ENCODE peak calls at places on chromosomes 11 and 22, in eight cellular contexts. S is fibroblast of villous mesenchyme; V is choroid plexus epithelial cell; W is GM13977; E is adrenal gland; N is progenitor cell of endocrine pancreas; D is CD8-positive, alpha-beta T cell; K is Peyer's patch. G is an unnamed sample.
A peak's percentile ranks its signal among the peaks of the same experiment; 100 is the strongest.

GRCh38 chr22:50340157-50340879 is 2.8 kb upstream of the PPP6R2 start:
- DNase-seq in E (peak; percentile 23), K (no peak), W (no peak), V (peak; percentile 20), N (no peak), S (no peak), D (no peak), G (no peak)

GRCh38 chr11:9831122-9831521 is 167.2 kb downstream of the SWAP70 start:
- DNase-seq in W (no peak), K (no peak), E (no peak), S (no peak), D (no peak), V (no peak), N (no peak), G (no peak)

GRCh38 chr11:117796456-117797428 is at the start of gene DSCAML1:
- DNase-seq in E (peak; percentile 10), D (no peak), S (no peak), W (peak; percentile 71), K (no peak), V (no peak), N (no peak), G (no peak)

GRCh38 chr22:28799834-28800307 is 498 bp downstream of the XBP1 start:
- DNase-seq in N (peak; percentile 11), K (peak; percentile 84), E (peak; percentile 77), V (peak; percentile 68), D (no peak), W (no peak), S (peak; percentile 69), G (peak; percentile 50)

GRCh38 chr11:34346551-34346950 is 11.3 kb downstream of the ABTB2 start:
- DNase-seq in S (no peak), W (no peak), K (no peak), N (no peak), V (peak; percentile 66), D (no peak), E (peak; percentile 36), G (peak; percentile 54)

GRCh38 chr11:20110908-20111669 is 49.2 kb downstream of the DBX1 start:
- DNase-seq in K (no peak), V (peak; percentile 74), E (peak; percentile 56), W (peak; percentile 77), S (peak; percentile 87), N (peak; percentile 52), D (no peak), G (peak; percentile 97)

GRCh38 chr11:37182036-37182435 is 584.0 kb upstream of the RAG2 start:
- DNase-seq in S (no peak), V (no peak), W (no peak), K (no peak), E (no peak), N (no peak), D (no peak), G (no peak)

GRCh38 chr11:17915500-17916143 is 97.2 kb downstream of the SERGEF start:
- DNase-seq in E (no peak), W (no peak), D (no peak), N (no peak), K (no peak), V (no peak), S (no peak), G (no peak)

GRCh38 chr11:93529707-93530467 is 13.3 kb downstream of the SMCO4 start:
- DNase-seq in N (no peak), E (peak; percentile 49), K (no peak), S (no peak), V (peak; percentile 86), D (no peak), W (no peak), G (peak; percentile 56)

GRCh38 chr11:116558504-116559252 is 214.1 kb downstream of the BUD13 start:
- DNase-seq in W (no peak), S (no peak), V (no peak), E (no peak), D (no peak), N (no peak), K (no peak), G (peak; percentile 32)

DNA sequence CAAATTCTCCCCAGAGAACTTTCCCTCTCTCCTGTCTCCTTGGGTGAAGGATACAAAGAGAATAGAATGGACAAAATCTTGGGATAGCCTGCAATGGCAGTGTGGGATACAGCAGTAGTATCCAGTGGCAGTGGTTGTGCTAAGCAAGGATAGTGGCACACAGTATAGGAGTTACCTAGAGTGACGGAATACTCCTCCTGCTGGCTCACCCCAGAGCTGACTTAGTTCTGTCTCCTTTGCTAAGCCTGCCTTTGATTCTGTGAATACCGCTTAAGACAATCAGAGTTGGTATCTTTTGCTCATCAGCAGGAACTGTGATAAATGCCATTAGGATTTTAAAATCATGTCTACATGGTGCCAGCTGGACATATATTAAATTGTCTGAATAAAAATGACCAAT is 404.3 kb downstream of the JRKL start:
- DNase-seq in K (no peak), S (no peak), W (no peak), E (no peak), V (no peak), D (no peak), N (no peak), G (no peak)
- TF ChIP-seq CTCF in K (no peak), S (no peak), W (no peak), E (no peak), V (no peak), D (no peak), N (no peak), G (peak; percentile 3)

DNA sequence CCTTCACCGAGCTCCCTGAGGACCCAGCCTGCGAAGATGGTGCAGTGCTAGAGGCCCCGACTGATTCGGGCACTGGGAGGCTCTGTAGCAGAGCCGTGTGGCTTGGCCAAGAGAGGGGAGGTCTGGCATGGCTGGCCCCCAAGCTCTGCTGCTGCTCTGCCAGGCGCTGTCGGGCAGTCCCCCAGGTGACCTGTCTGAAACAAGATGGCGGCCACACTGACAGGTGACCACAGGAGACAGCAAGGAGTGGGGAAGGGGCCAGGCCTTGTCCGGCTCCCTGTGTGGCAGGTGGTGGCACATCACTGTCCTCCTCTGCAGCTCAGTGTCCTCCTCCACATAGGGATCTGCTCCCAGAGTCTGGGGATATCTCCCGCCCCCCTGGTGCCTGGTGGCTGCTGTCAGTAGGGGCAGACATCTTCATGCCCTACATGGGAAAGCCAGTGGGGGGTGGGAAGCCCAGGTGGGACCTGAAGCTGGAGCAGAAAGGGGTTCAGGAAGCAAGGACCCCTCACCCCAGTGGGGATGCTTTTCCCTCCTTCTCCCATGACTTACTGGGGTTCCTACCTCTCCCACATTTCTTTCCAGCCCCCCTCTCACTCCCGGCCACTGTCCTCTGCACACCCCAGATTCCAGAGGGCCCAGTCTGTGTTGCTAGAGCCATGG is 40.1 kb upstream of the WNT11 start:
- DNase-seq in K (peak; percentile 39), E (no peak), N (no peak), V (no peak), S (no peak), W (no peak), D (no peak), G (no peak)
- TF ChIP-seq CTCF in K (no peak), E (no peak), N (no peak), V (no peak), S (no peak), W (no peak), D (no peak), G (no peak)

DNA sequence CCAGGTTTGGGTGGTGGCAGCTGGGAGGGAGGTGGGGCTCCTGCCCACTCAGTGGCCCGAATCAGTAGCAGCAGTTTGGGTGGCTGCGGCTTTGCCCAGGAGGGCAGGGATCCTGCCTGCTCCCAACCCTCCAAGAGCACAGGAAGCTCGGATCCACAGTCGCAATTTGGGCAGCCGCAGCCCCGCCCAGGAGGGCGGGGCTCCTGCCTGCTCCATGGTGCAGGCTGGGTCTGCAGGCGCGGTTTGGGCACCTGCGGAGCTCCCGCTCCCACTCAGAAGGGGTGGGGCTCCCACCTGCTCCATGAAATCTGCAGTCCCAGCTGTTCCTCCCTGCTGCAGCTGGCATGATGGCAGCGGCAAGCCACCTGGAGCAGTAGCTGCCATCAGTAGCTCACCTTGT is 38.1 kb upstream of the CALCB start:
- DNase-seq in K (no peak), V (no peak), N (no peak), E (no peak), W (no peak), D (no peak), S (no peak), G (no peak)
- TF ChIP-seq CTCF in K (no peak), V (no peak), N (no peak), E (no peak), W (no peak), D (no peak), S (no peak), G (no peak)

GRCh38 chr22:10961043-10961860 is 4566.7 kb upstream of the OR11H1 start:
- DNase-seq in W (peak; percentile 5), E (no peak), S (no peak), V (no peak), N (no peak), D (no peak), K (peak; percentile 43), G (no peak)
- TF ChIP-seq CTCF in W (no peak), E (no peak), S (no peak), V (no peak), N (no peak), D (no peak), K (no peak), G (no peak)

GRCh38 chr11:125428486-125429173 is 67.4 kb downstream of the FEZ1 start:
- DNase-seq in N (no peak), V (no peak), S (no peak), W (no peak), K (no peak), E (no peak), D (no peak), G (no peak)
- TF ChIP-seq CTCF in N (no peak), V (peak; percentile 11), S (no peak), W (peak; percentile 12), K (no peak), E (no peak), D (no peak), G (no peak)